ENCODE peak calls at places on chromosomes 12 and 14, in five cellular contexts. One of them, this sample, is unnamed.

GRCh38 chr14:69719501-69719951 is 47.4 kb upstream of the SRSF5 start:
- DNase-seq in posterior vena cava: no peak
- DNase-seq in activated naive CD4-positive, alpha-beta T cell treated with anti-CD3 and anti-CD28 coated beads, Interleukin-2, amount 50 U/mL, for 72 hours: no peak
- DNase-seq in frontal cortex: no peak
- DNase-seq in NCI-H345: no peak
- DNase-seq in this sample: no peak

GRCh38 chr12:53061404-53062010 is 11.6 kb downstream of the TNS2 start:
- DNase-seq in NCI-H345: peak
- DNase-seq in posterior vena cava: peak
- DNase-seq in frontal cortex: no peak
- DNase-seq in activated naive CD4-positive, alpha-beta T cell treated with anti-CD3 and anti-CD28 coated beads, Interleukin-2, amount 50 U/mL, for 72 hours: no peak
- DNase-seq in this sample: no peak

GRCh38 chr14:37889087-37889486 is 293.7 kb downstream of the TTC6 start:
- DNase-seq in posterior vena cava: no peak
- DNase-seq in frontal cortex: no peak
- DNase-seq in activated naive CD4-positive, alpha-beta T cell treated with anti-CD3 and anti-CD28 coated beads, Interleukin-2, amount 50 U/mL, for 72 hours: no peak
- DNase-seq in NCI-H345: peak
- DNase-seq in this sample: peak

GRCh38 chr14:101276309-101277091 is 284.8 kb upstream of the DIO3 start:
- DNase-seq in NCI-H345: no peak
- DNase-seq in frontal cortex: no peak
- DNase-seq in posterior vena cava: no peak
- DNase-seq in activated naive CD4-positive, alpha-beta T cell treated with anti-CD3 and anti-CD28 coated beads, Interleukin-2, amount 50 U/mL, for 72 hours: no peak
- DNase-seq in this sample: no peak

GRCh38 chr14:61860294-61860918 is 98.2 kb downstream of the SNAPC1 start:
- DNase-seq in frontal cortex: no peak
- DNase-seq in NCI-H345: peak
- DNase-seq in posterior vena cava: no peak
- DNase-seq in activated naive CD4-positive, alpha-beta T cell treated with anti-CD3 and anti-CD28 coated beads, Interleukin-2, amount 50 U/mL, for 72 hours: no peak
- DNase-seq in this sample: peak

GRCh38 chr12:94041833-94042232 is 106.5 kb upstream of the PLXNC1 start:
- DNase-seq in frontal cortex: no peak
- DNase-seq in activated naive CD4-positive, alpha-beta T cell treated with anti-CD3 and anti-CD28 coated beads, Interleukin-2, amount 50 U/mL, for 72 hours: no peak
- DNase-seq in NCI-H345: no peak
- DNase-seq in posterior vena cava: no peak
- DNase-seq in this sample: no peak

GRCh38 chr12:9760699-9761406 is at the start of gene CD69:
- DNase-seq in activated naive CD4-positive, alpha-beta T cell treated with anti-CD3 and anti-CD28 coated beads, Interleukin-2, amount 50 U/mL, for 72 hours: peak
- DNase-seq in posterior vena cava: no peak
- DNase-seq in frontal cortex: no peak
- DNase-seq in NCI-H345: no peak
- DNase-seq in this sample: peak

GRCh38 chr12:56668197-56668457 is 20.0 kb downstream of the PTGES3 start:
- DNase-seq in NCI-H345: no peak
- DNase-seq in activated naive CD4-positive, alpha-beta T cell treated with anti-CD3 and anti-CD28 coated beads, Interleukin-2, amount 50 U/mL, for 72 hours: no peak
- DNase-seq in posterior vena cava: no peak
- DNase-seq in frontal cortex: no peak
- DNase-seq in this sample: no peak

GRCh38 chr14:105484069-105484996 is 2.4 kb upstream of the CRIP1 start:
- DNase-seq in posterior vena cava: peak
- DNase-seq in activated naive CD4-positive, alpha-beta T cell treated with anti-CD3 and anti-CD28 coated beads, Interleukin-2, amount 50 U/mL, for 72 hours: no peak
- DNase-seq in frontal cortex: no peak
- DNase-seq in NCI-H345: no peak
- DNase-seq in this sample: no peak

GRCh38 chr14:30658645-30659044 is 36.5 kb downstream of the SCFD1 start:
- DNase-seq in activated naive CD4-positive, alpha-beta T cell treated with anti-CD3 and anti-CD28 coated beads, Interleukin-2, amount 50 U/mL, for 72 hours: no peak
- DNase-seq in frontal cortex: no peak
- DNase-seq in NCI-H345: no peak
- DNase-seq in posterior vena cava: no peak
- DNase-seq in this sample: no peak

GRCh38 chr12:78035913-78036658 is 205.4 kb downstream of the NAV3 start:
- DNase-seq in activated naive CD4-positive, alpha-beta T cell treated with anti-CD3 and anti-CD28 coated beads, Interleukin-2, amount 50 U/mL, for 72 hours: no peak
- DNase-seq in posterior vena cava: no peak
- DNase-seq in frontal cortex: no peak
- DNase-seq in NCI-H345: peak
- DNase-seq in this sample: peak